ENCODE peak calls at places on chromosomes 13 and 19, in eight cellular contexts. One of them, this sample, is unnamed.

GRCh38 chr19:52941941-52942370 is 18.7 kb upstream of the ZNF888 start:
- DNase-seq in brain microvascular endothelial cell: peak
- DNase-seq in A549: no peak
- DNase-seq in CD8-positive, alpha-beta T cell: peak
- DNase-seq in Calu3: peak
- DNase-seq in AG04450: no peak
- DNase-seq in left lung: peak
- DNase-seq in transverse colon: peak
- DNase-seq in this sample: no peak

GRCh38 chr13:77113496-77113895 is 86.5 kb upstream of the FBXL3 start:
- DNase-seq in brain microvascular endothelial cell: no peak
- DNase-seq in A549: no peak
- DNase-seq in CD8-positive, alpha-beta T cell: no peak
- DNase-seq in Calu3: no peak
- DNase-seq in AG04450: no peak
- DNase-seq in left lung: no peak
- DNase-seq in transverse colon: no peak
- DNase-seq in this sample: no peak

GRCh38 chr19:47670736-47671135 is 42.5 kb upstream of the EHD2 start:
- DNase-seq in brain microvascular endothelial cell: no peak
- DNase-seq in A549: no peak
- DNase-seq in CD8-positive, alpha-beta T cell: no peak
- DNase-seq in Calu3: no peak
- DNase-seq in AG04450: no peak
- DNase-seq in left lung: no peak
- DNase-seq in transverse colon: no peak
- DNase-seq in this sample: no peak

GRCh38 chr19:7549749-7550148 is 14.2 kb downstream of the PNPLA6 start:
- DNase-seq in brain microvascular endothelial cell: no peak
- DNase-seq in A549: no peak
- DNase-seq in CD8-positive, alpha-beta T cell: no peak
- DNase-seq in Calu3: no peak
- DNase-seq in AG04450: no peak
- DNase-seq in left lung: no peak
- DNase-seq in transverse colon: no peak
- DNase-seq in this sample: no peak

GRCh38 chr13:76336889-76337844 is 549.0 kb downstream of the KCTD12 start:
- DNase-seq in brain microvascular endothelial cell: no peak
- DNase-seq in A549: no peak
- DNase-seq in CD8-positive, alpha-beta T cell: no peak
- DNase-seq in Calu3: no peak
- DNase-seq in AG04450: no peak
- DNase-seq in left lung: no peak
- DNase-seq in transverse colon: no peak
- DNase-seq in this sample: no peak

GRCh38 chr19:42471554-42472249 is 29.0 kb upstream of the CXCL17 start:
- DNase-seq in brain microvascular endothelial cell: peak
- DNase-seq in A549: no peak
- DNase-seq in CD8-positive, alpha-beta T cell: no peak
- DNase-seq in Calu3: peak
- DNase-seq in AG04450: no peak
- DNase-seq in left lung: no peak
- DNase-seq in transverse colon: peak
- DNase-seq in this sample: no peak

GRCh38 chr13:109330941-109331340 is 455.4 kb downstream of the IRS2 start:
- DNase-seq in brain microvascular endothelial cell: peak
- DNase-seq in A549: no peak
- DNase-seq in CD8-positive, alpha-beta T cell: no peak
- DNase-seq in Calu3: no peak
- DNase-seq in AG04450: no peak
- DNase-seq in left lung: no peak
- DNase-seq in transverse colon: no peak
- DNase-seq in this sample: no peak

GRCh38 chr13:61898207-61898606 is 482.6 kb upstream of the PCDH20 start:
- DNase-seq in brain microvascular endothelial cell: no peak
- DNase-seq in A549: no peak
- DNase-seq in CD8-positive, alpha-beta T cell: no peak
- DNase-seq in Calu3: no peak
- DNase-seq in AG04450: no peak
- DNase-seq in left lung: no peak
- DNase-seq in transverse colon: no peak
- DNase-seq in this sample: no peak

GRCh38 chr19:49823472-49823871 is 5.4 kb downstream of the MED25 start:
- DNase-seq in brain microvascular endothelial cell: no peak
- DNase-seq in A549: no peak
- DNase-seq in CD8-positive, alpha-beta T cell: no peak
- DNase-seq in Calu3: no peak
- DNase-seq in AG04450: no peak
- DNase-seq in left lung: no peak
- DNase-seq in transverse colon: no peak
- DNase-seq in this sample: no peak

GRCh38 chr19:3210347-3211017 is 14.0 kb upstream of the CELF5 start:
- DNase-seq in brain microvascular endothelial cell: peak
- DNase-seq in A549: peak
- DNase-seq in CD8-positive, alpha-beta T cell: peak
- DNase-seq in Calu3: peak
- DNase-seq in AG04450: no peak
- DNase-seq in left lung: peak
- DNase-seq in transverse colon: peak
- DNase-seq in this sample: no peak

GRCh38 chr13:30705672-30706071 is 29.7 kb upstream of the ALOX5AP start:
- DNase-seq in brain microvascular endothelial cell: no peak
- DNase-seq in A549: peak
- DNase-seq in CD8-positive, alpha-beta T cell: no peak
- DNase-seq in Calu3: peak
- DNase-seq in AG04450: no peak
- DNase-seq in left lung: no peak
- DNase-seq in transverse colon: no peak
- DNase-seq in this sample: no peak

GRCh38 chr19:10106100-10106936 is at the start of gene PPAN:
- DNase-seq in brain microvascular endothelial cell: peak
- DNase-seq in A549: peak
- DNase-seq in CD8-positive, alpha-beta T cell: peak
- DNase-seq in Calu3: peak
- DNase-seq in AG04450: peak
- DNase-seq in left lung: peak
- DNase-seq in transverse colon: peak
- DNase-seq in this sample: peak

GRCh38 chr13:35057858-35058257 is 115.8 kb downstream of the NBEA start:
- DNase-seq in brain microvascular endothelial cell: no peak
- DNase-seq in A549: no peak
- DNase-seq in CD8-positive, alpha-beta T cell: no peak
- DNase-seq in Calu3: no peak
- DNase-seq in AG04450: no peak
- DNase-seq in left lung: no peak
- DNase-seq in transverse colon: no peak
- DNase-seq in this sample: no peak

GRCh38 chr19:35622750-35623149 is 6.1 kb upstream of the RBM42 start:
- DNase-seq in brain microvascular endothelial cell: no peak
- DNase-seq in A549: no peak
- DNase-seq in CD8-positive, alpha-beta T cell: no peak
- DNase-seq in Calu3: no peak
- DNase-seq in AG04450: no peak
- DNase-seq in left lung: no peak
- DNase-seq in transverse colon: no peak
- DNase-seq in this sample: no peak

GRCh38 chr19:7595466-7596133 is at the start of gene CAMSAP3:
- DNase-seq in brain microvascular endothelial cell: no peak
- DNase-seq in A549: no peak
- DNase-seq in CD8-positive, alpha-beta T cell: peak
- DNase-seq in Calu3: peak
- DNase-seq in AG04450: no peak
- DNase-seq in left lung: no peak
- DNase-seq in transverse colon: peak
- DNase-seq in this sample: no peak

GRCh38 chr13:33052446-33052845 is 36.2 kb downstream of the KL start:
- DNase-seq in brain microvascular endothelial cell: no peak
- DNase-seq in A549: no peak
- DNase-seq in CD8-positive, alpha-beta T cell: no peak
- DNase-seq in Calu3: no peak
- DNase-seq in AG04450: peak
- DNase-seq in left lung: no peak
- DNase-seq in transverse colon: no peak
- DNase-seq in this sample: no peak

GRCh38 chr13:70523622-70524021 is 415.4 kb upstream of the KLHL1 start:
- DNase-seq in brain microvascular endothelial cell: peak
- DNase-seq in A549: no peak
- DNase-seq in CD8-positive, alpha-beta T cell: no peak
- DNase-seq in Calu3: no peak
- DNase-seq in AG04450: no peak
- DNase-seq in left lung: no peak
- DNase-seq in transverse colon: no peak
- DNase-seq in this sample: no peak

GRCh38 chr13:96792736-96793444 is 201.4 kb downstream of the OXGR1 start:
- DNase-seq in brain microvascular endothelial cell: no peak
- DNase-seq in A549: no peak
- DNase-seq in CD8-positive, alpha-beta T cell: no peak
- DNase-seq in Calu3: peak
- DNase-seq in AG04450: no peak
- DNase-seq in left lung: no peak
- DNase-seq in transverse colon: no peak
- DNase-seq in this sample: no peak

GRCh38 chr13:96796234-96796633 is 198.0 kb downstream of the OXGR1 start:
- DNase-seq in brain microvascular endothelial cell: no peak
- DNase-seq in A549: no peak
- DNase-seq in CD8-positive, alpha-beta T cell: no peak
- DNase-seq in Calu3: no peak
- DNase-seq in AG04450: no peak
- DNase-seq in left lung: no peak
- DNase-seq in transverse colon: no peak
- DNase-seq in this sample: no peak

DNA sequence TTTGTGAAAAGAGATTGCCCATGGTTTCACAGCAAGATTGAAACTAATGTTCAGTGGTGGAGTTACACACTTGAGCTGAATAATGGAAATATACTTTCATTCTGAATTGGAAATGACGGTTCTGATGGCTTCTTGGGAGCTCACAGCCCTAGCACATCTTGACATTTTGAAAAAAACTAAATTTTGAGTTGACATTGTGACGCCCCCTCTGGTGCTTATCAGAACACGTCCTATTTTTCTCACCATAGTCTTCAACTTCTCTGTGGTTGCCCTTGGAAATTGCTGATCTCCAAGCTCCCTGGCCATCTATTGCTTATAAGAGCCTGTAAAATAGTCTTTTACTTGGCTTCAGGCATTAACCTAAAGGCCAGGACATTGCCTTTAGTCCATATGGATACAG is 202.1 kb downstream of the OXGR1 start:
- DNase-seq in brain microvascular endothelial cell: no peak
- DNase-seq in A549: no peak
- DNase-seq in CD8-positive, alpha-beta T cell: no peak
- DNase-seq in Calu3: no peak
- DNase-seq in AG04450: no peak
- DNase-seq in left lung: no peak
- DNase-seq in transverse colon: no peak
- DNase-seq in this sample: no peak
- TF ChIP-seq CTCF in brain microvascular endothelial cell: no peak
- TF ChIP-seq CTCF in A549: no peak
- TF ChIP-seq CTCF in CD8-positive, alpha-beta T cell: no peak
- TF ChIP-seq CTCF in Calu3: no peak
- TF ChIP-seq CTCF in AG04450: no peak
- TF ChIP-seq CTCF in left lung: no peak
- TF ChIP-seq CTCF in transverse colon: no peak
- TF ChIP-seq CTCF in this sample: no peak

GRCh38 chr19:43934985-43935708 is at the start of gene ZNF45:
- DNase-seq in brain microvascular endothelial cell: peak
- DNase-seq in A549: peak
- DNase-seq in CD8-positive, alpha-beta T cell: peak
- DNase-seq in Calu3: peak
- DNase-seq in AG04450: peak
- DNase-seq in left lung: peak
- DNase-seq in transverse colon: peak
- DNase-seq in this sample: peak
- TF ChIP-seq CTCF in brain microvascular endothelial cell: no peak
- TF ChIP-seq CTCF in A549: no peak
- TF ChIP-seq CTCF in CD8-positive, alpha-beta T cell: no peak
- TF ChIP-seq CTCF in Calu3: no peak
- TF ChIP-seq CTCF in AG04450: no peak
- TF ChIP-seq CTCF in left lung: no peak
- TF ChIP-seq CTCF in transverse colon: no peak
- TF ChIP-seq CTCF in this sample: no peak

GRCh38 chr19:18522124-18522861 is 423 bp upstream of the ELL start:
- DNase-seq in brain microvascular endothelial cell: peak
- DNase-seq in A549: peak
- DNase-seq in CD8-positive, alpha-beta T cell: peak
- DNase-seq in Calu3: peak
- DNase-seq in AG04450: peak
- DNase-seq in left lung: peak
- DNase-seq in transverse colon: peak
- DNase-seq in this sample: peak
- TF ChIP-seq CTCF in brain microvascular endothelial cell: peak
- TF ChIP-seq CTCF in A549: no peak
- TF ChIP-seq CTCF in CD8-positive, alpha-beta T cell: no peak
- TF ChIP-seq CTCF in Calu3: no peak
- TF ChIP-seq CTCF in AG04450: peak
- TF ChIP-seq CTCF in left lung: peak
- TF ChIP-seq CTCF in transverse colon: peak
- TF ChIP-seq CTCF in this sample: no peak

DNA sequence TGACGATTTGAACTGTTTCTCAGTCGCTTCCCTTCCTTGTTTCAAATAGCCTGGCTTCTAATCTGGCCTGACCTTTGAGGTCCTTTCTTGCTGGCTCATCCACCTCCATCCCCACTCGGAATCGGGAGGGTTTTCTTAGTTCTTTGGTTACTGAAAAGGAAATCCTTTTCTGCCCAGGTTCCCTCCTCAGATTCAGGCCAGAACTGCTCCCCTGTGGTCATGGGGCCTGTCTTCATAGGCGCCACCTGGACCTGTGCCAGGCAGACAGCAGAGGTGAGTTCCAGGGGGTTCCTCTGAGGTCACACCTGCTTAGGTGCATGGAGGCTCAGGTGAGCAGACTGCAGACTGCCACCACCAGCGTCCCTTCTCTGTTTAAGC is 62.4 kb downstream of the AKAP11 start:
- DNase-seq in brain microvascular endothelial cell: no peak
- DNase-seq in A549: no peak
- DNase-seq in CD8-positive, alpha-beta T cell: no peak
- DNase-seq in Calu3: peak
- DNase-seq in AG04450: no peak
- DNase-seq in left lung: no peak
- DNase-seq in transverse colon: no peak
- DNase-seq in this sample: no peak
- TF ChIP-seq CTCF in brain microvascular endothelial cell: no peak
- TF ChIP-seq CTCF in A549: no peak
- TF ChIP-seq CTCF in CD8-positive, alpha-beta T cell: no peak
- TF ChIP-seq CTCF in Calu3: no peak
- TF ChIP-seq CTCF in AG04450: no peak
- TF ChIP-seq CTCF in left lung: no peak
- TF ChIP-seq CTCF in transverse colon: no peak
- TF ChIP-seq CTCF in this sample: no peak

This sample was measured in omental fat pad.